ENCODE peak calls at places on chromosomes 5 and 9, in eight cellular contexts. One of them, this sample, is unnamed.
A peak's percentile ranks its signal among the peaks of the same experiment; 100 is the strongest.

GRCh38 chr9:105973811-105974407 is 279.6 kb downstream of the TMEM38B start:
- DNase-seq in H1: no peak
- DNase-seq in fibroblast of lung: no peak
- DNase-seq in brain microvascular endothelial cell: peak; percentile 46
- DNase-seq in astrocyte: peak; percentile 59
- DNase-seq in prostate gland: no peak
- DNase-seq in left ventricle myocardium inferior: no peak
- DNase-seq in K562: no peak
- DNase-seq in this sample: no peak

GRCh38 chr5:2147504-2148311 is 265.0 kb upstream of the IRX4 start:
- DNase-seq in astrocyte: no peak
- DNase-seq in fibroblast of lung: no peak
- DNase-seq in K562: no peak
- DNase-seq in brain microvascular endothelial cell: no peak
- DNase-seq in prostate gland: no peak
- DNase-seq in H1: no peak
- DNase-seq in left ventricle myocardium inferior: no peak
- DNase-seq in this sample: no peak

GRCh38 chr5:14401639-14402038 is 180.0 kb upstream of the OTULINL start:
- DNase-seq in prostate gland: no peak
- DNase-seq in K562: no peak
- DNase-seq in left ventricle myocardium inferior: no peak
- DNase-seq in fibroblast of lung: no peak
- DNase-seq in astrocyte: no peak
- DNase-seq in H1: no peak
- DNase-seq in brain microvascular endothelial cell: no peak
- DNase-seq in this sample: no peak

GRCh38 chr5:61263072-61263471 is 69.0 kb upstream of the ZSWIM6 start:
- DNase-seq in left ventricle myocardium inferior: no peak
- DNase-seq in fibroblast of lung: no peak
- DNase-seq in prostate gland: no peak
- DNase-seq in K562: no peak
- DNase-seq in astrocyte: no peak
- DNase-seq in H1: no peak
- DNase-seq in brain microvascular endothelial cell: no peak
- DNase-seq in this sample: no peak

GRCh38 chr5:178642351-178642909 is 15.6 kb upstream of the CLK4 start:
- DNase-seq in H1: no peak
- DNase-seq in left ventricle myocardium inferior: no peak
- DNase-seq in prostate gland: no peak
- DNase-seq in K562: no peak
- DNase-seq in fibroblast of lung: peak; percentile 68
- DNase-seq in astrocyte: peak; percentile 87
- DNase-seq in brain microvascular endothelial cell: peak; percentile 99
- DNase-seq in this sample: peak; percentile 23

GRCh38 chr9:36488322-36488838 is 84.3 kb upstream of the MELK start:
- DNase-seq in left ventricle myocardium inferior: no peak
- DNase-seq in prostate gland: no peak
- DNase-seq in K562: peak; percentile 16
- DNase-seq in astrocyte: no peak
- DNase-seq in brain microvascular endothelial cell: no peak
- DNase-seq in fibroblast of lung: no peak
- DNase-seq in H1: no peak
- DNase-seq in this sample: no peak

GRCh38 chr5:80190960-80191359 is 64.9 kb downstream of the SERINC5 start:
- DNase-seq in astrocyte: no peak
- DNase-seq in left ventricle myocardium inferior: no peak
- DNase-seq in brain microvascular endothelial cell: no peak
- DNase-seq in H1: no peak
- DNase-seq in fibroblast of lung: no peak
- DNase-seq in K562: no peak
- DNase-seq in prostate gland: no peak
- DNase-seq in this sample: no peak

GRCh38 chr9:116355153-116355827 is 201.7 kb downstream of the PAPPA start:
- DNase-seq in brain microvascular endothelial cell: no peak
- DNase-seq in H1: no peak
- DNase-seq in K562: peak; percentile 18
- DNase-seq in astrocyte: peak; percentile 63
- DNase-seq in prostate gland: peak; percentile 9
- DNase-seq in fibroblast of lung: peak; percentile 49
- DNase-seq in left ventricle myocardium inferior: no peak
- DNase-seq in this sample: no peak

GRCh38 chr9:109098221-109098959 is 21.4 kb downstream of the TMEM245 start:
- DNase-seq in brain microvascular endothelial cell: peak; percentile 61
- DNase-seq in K562: peak; percentile 61
- DNase-seq in astrocyte: peak; percentile 93
- DNase-seq in left ventricle myocardium inferior: no peak
- DNase-seq in H1: no peak
- DNase-seq in prostate gland: peak; percentile 52
- DNase-seq in fibroblast of lung: peak; percentile 70
- DNase-seq in this sample: no peak

GRCh38 chr5:108747111-108748009 is at the start of gene FER:
- DNase-seq in fibroblast of lung: peak; percentile 74
- DNase-seq in H1: no peak
- DNase-seq in K562: peak; percentile 83
- DNase-seq in astrocyte: peak; percentile 96
- DNase-seq in left ventricle myocardium inferior: no peak
- DNase-seq in brain microvascular endothelial cell: peak; percentile 90
- DNase-seq in prostate gland: peak; percentile 29
- DNase-seq in this sample: no peak

GRCh38 chr9:127455299-127455992 is 4.1 kb downstream of the LRSAM1 start:
- DNase-seq in left ventricle myocardium inferior: peak; percentile 44
- DNase-seq in prostate gland: no peak
- DNase-seq in brain microvascular endothelial cell: no peak
- DNase-seq in astrocyte: no peak
- DNase-seq in H1: no peak
- DNase-seq in fibroblast of lung: no peak
- DNase-seq in K562: peak; percentile 53
- DNase-seq in this sample: no peak

GRCh38 chr5:6495433-6496206 is 47.0 kb downstream of the UBE2QL1 start:
- DNase-seq in astrocyte: no peak
- DNase-seq in H1: no peak
- DNase-seq in K562: no peak
- DNase-seq in fibroblast of lung: no peak
- DNase-seq in prostate gland: no peak
- DNase-seq in left ventricle myocardium inferior: no peak
- DNase-seq in brain microvascular endothelial cell: no peak
- DNase-seq in this sample: peak; percentile 18

GRCh38 chr9:96523429-96523828 is 73.5 kb downstream of the HABP4 start:
- DNase-seq in K562: no peak
- DNase-seq in astrocyte: peak; percentile 23
- DNase-seq in brain microvascular endothelial cell: peak; percentile 89
- DNase-seq in left ventricle myocardium inferior: peak; percentile 44
- DNase-seq in H1: no peak
- DNase-seq in prostate gland: no peak
- DNase-seq in fibroblast of lung: no peak
- DNase-seq in this sample: no peak

GRCh38 chr5:87138091-87138819 is 129.4 kb upstream of the RASA1 start:
- DNase-seq in brain microvascular endothelial cell: no peak
- DNase-seq in left ventricle myocardium inferior: no peak
- DNase-seq in H1: no peak
- DNase-seq in fibroblast of lung: no peak
- DNase-seq in prostate gland: no peak
- DNase-seq in astrocyte: no peak
- DNase-seq in K562: no peak
- DNase-seq in this sample: no peak

GRCh38 chr5:407801-408268 is 35.1 kb upstream of the EXOC3 start:
- DNase-seq in prostate gland: no peak
- DNase-seq in astrocyte: no peak
- DNase-seq in brain microvascular endothelial cell: no peak
- DNase-seq in left ventricle myocardium inferior: no peak
- DNase-seq in fibroblast of lung: no peak
- DNase-seq in K562: no peak
- DNase-seq in H1: no peak
- DNase-seq in this sample: no peak

GRCh38 chr5:167049043-167049663 is 1242.3 kb upstream of the WWC1 start:
- DNase-seq in H1: no peak
- DNase-seq in fibroblast of lung: peak; percentile 70
- DNase-seq in brain microvascular endothelial cell: peak; percentile 43
- DNase-seq in left ventricle myocardium inferior: no peak
- DNase-seq in astrocyte: peak; percentile 16
- DNase-seq in K562: peak; percentile 29
- DNase-seq in prostate gland: peak; percentile 13
- DNase-seq in this sample: no peak

GRCh38 chr5:168356592-168356991 is 65.1 kb downstream of the WWC1 start:
- DNase-seq in astrocyte: no peak
- DNase-seq in fibroblast of lung: no peak
- DNase-seq in prostate gland: no peak
- DNase-seq in left ventricle myocardium inferior: no peak
- DNase-seq in H1: no peak
- DNase-seq in brain microvascular endothelial cell: no peak
- DNase-seq in K562: no peak
- DNase-seq in this sample: no peak

GRCh38 chr9:107927276-107927675 is 437.7 kb upstream of the KLF4 start:
- DNase-seq in K562: no peak
- DNase-seq in fibroblast of lung: no peak
- DNase-seq in prostate gland: no peak
- DNase-seq in brain microvascular endothelial cell: no peak
- DNase-seq in H1: no peak
- DNase-seq in left ventricle myocardium inferior: no peak
- DNase-seq in astrocyte: no peak
- DNase-seq in this sample: no peak

GRCh38 chr9:110115341-110115820 is 92.6 kb downstream of the C9orf152 start:
- DNase-seq in brain microvascular endothelial cell: peak; percentile 40
- DNase-seq in fibroblast of lung: peak; percentile 86
- DNase-seq in left ventricle myocardium inferior: peak; percentile 48
- DNase-seq in prostate gland: no peak
- DNase-seq in astrocyte: peak; percentile 57
- DNase-seq in K562: no peak
- DNase-seq in H1: no peak
- DNase-seq in this sample: no peak

GRCh38 chr9:84266087-84266561 is 74.4 kb downstream of the SLC28A3 start:
- DNase-seq in H1: no peak
- DNase-seq in brain microvascular endothelial cell: no peak
- DNase-seq in left ventricle myocardium inferior: no peak
- DNase-seq in K562: no peak
- DNase-seq in prostate gland: no peak
- DNase-seq in astrocyte: no peak
- DNase-seq in fibroblast of lung: no peak
- DNase-seq in this sample: no peak

GRCh38 chr9:103881419-103881818 is 212.7 kb upstream of the SMC2 start:
- DNase-seq in fibroblast of lung: no peak
- DNase-seq in K562: no peak
- DNase-seq in brain microvascular endothelial cell: no peak
- DNase-seq in astrocyte: no peak
- DNase-seq in H1: no peak
- DNase-seq in left ventricle myocardium inferior: no peak
- DNase-seq in prostate gland: no peak
- DNase-seq in this sample: no peak
- TF ChIP-seq CTCF in fibroblast of lung: no peak
- TF ChIP-seq CTCF in K562: no peak
- TF ChIP-seq CTCF in brain microvascular endothelial cell: no peak
- TF ChIP-seq CTCF in astrocyte: no peak
- TF ChIP-seq CTCF in H1: no peak
- TF ChIP-seq CTCF in left ventricle myocardium inferior: no peak
- TF ChIP-seq CTCF in prostate gland: no peak
- TF ChIP-seq CTCF in this sample: no peak

GRCh38 chr5:55597014-55597981 is 62.5 kb upstream of the PLPP1 start:
- DNase-seq in left ventricle myocardium inferior: peak; percentile 55
- DNase-seq in fibroblast of lung: peak; percentile 78
- DNase-seq in astrocyte: peak; percentile 72
- DNase-seq in H1: no peak
- DNase-seq in K562: no peak
- DNase-seq in prostate gland: peak; percentile 55
- DNase-seq in brain microvascular endothelial cell: peak; percentile 36
- DNase-seq in this sample: peak; percentile 67

GRCh38 chr5:55599148-55600050 is 64.6 kb upstream of the PLPP1 start:
- DNase-seq in H1: no peak
- DNase-seq in brain microvascular endothelial cell: no peak
- DNase-seq in prostate gland: no peak
- DNase-seq in K562: no peak
- DNase-seq in fibroblast of lung: no peak
- DNase-seq in astrocyte: no peak
- DNase-seq in left ventricle myocardium inferior: no peak
- DNase-seq in this sample: no peak

GRCh38 chr5:55600536-55601208 is 65.9 kb upstream of the PLPP1 start:
- DNase-seq in left ventricle myocardium inferior: no peak
- DNase-seq in H1: no peak
- DNase-seq in fibroblast of lung: peak; percentile 61
- DNase-seq in astrocyte: peak; percentile 89
- DNase-seq in K562: no peak
- DNase-seq in brain microvascular endothelial cell: peak; percentile 64
- DNase-seq in prostate gland: peak; percentile 59
- DNase-seq in this sample: no peak

GRCh38 chr5:55601209-55601618 is 66.5 kb upstream of the PLPP1 start:
- DNase-seq in astrocyte: peak; percentile 93
- DNase-seq in fibroblast of lung: peak; percentile 97
- DNase-seq in left ventricle myocardium inferior: peak; percentile 80
- DNase-seq in H1: no peak
- DNase-seq in K562: no peak
- DNase-seq in brain microvascular endothelial cell: peak; percentile 81
- DNase-seq in prostate gland: peak; percentile 95
- DNase-seq in this sample: peak; percentile 87

GRCh38 chr5:55600086-55600485 is 65.3 kb upstream of the PLPP1 start:
- DNase-seq in H1: no peak
- DNase-seq in left ventricle myocardium inferior: no peak
- DNase-seq in fibroblast of lung: no peak
- DNase-seq in brain microvascular endothelial cell: no peak
- DNase-seq in prostate gland: no peak
- DNase-seq in astrocyte: no peak
- DNase-seq in K562: no peak
- DNase-seq in this sample: no peak
- H3K4me3 ChIP-seq in H1: no peak overlapping the region
- H3K4me3 ChIP-seq in left ventricle myocardium inferior: peak overlapping the region; percentile 59
- H3K4me3 ChIP-seq in fibroblast of lung: no peak overlapping the region
- H3K4me3 ChIP-seq in brain microvascular endothelial cell: no peak overlapping the region
- H3K4me3 ChIP-seq in prostate gland: peak overlapping the region; percentile 21
- H3K4me3 ChIP-seq in astrocyte: no peak overlapping the region
- H3K4me3 ChIP-seq in K562: no peak overlapping the region
- H3K4me3 ChIP-seq in this sample: no peak overlapping the region

GRCh38 chr9:76459691-76460635 is 981 bp downstream of the GCNT1 start:
- DNase-seq in prostate gland: peak; percentile 51
- DNase-seq in left ventricle myocardium inferior: peak; percentile 24
- DNase-seq in H1: no peak
- DNase-seq in fibroblast of lung: peak; percentile 66
- DNase-seq in K562: peak; percentile 6
- DNase-seq in astrocyte: peak; percentile 62
- DNase-seq in brain microvascular endothelial cell: peak; percentile 55
- DNase-seq in this sample: no peak
- TF ChIP-seq CTCF in prostate gland: peak; percentile 15
- TF ChIP-seq CTCF in left ventricle myocardium inferior: no peak
- TF ChIP-seq CTCF in H1: peak; percentile 22
- TF ChIP-seq CTCF in fibroblast of lung: peak; percentile 42
- TF ChIP-seq CTCF in K562: peak; percentile 26
- TF ChIP-seq CTCF in astrocyte: peak; percentile 38
- TF ChIP-seq CTCF in brain microvascular endothelial cell: peak; percentile 64
- TF ChIP-seq CTCF in this sample: no peak

DNA sequence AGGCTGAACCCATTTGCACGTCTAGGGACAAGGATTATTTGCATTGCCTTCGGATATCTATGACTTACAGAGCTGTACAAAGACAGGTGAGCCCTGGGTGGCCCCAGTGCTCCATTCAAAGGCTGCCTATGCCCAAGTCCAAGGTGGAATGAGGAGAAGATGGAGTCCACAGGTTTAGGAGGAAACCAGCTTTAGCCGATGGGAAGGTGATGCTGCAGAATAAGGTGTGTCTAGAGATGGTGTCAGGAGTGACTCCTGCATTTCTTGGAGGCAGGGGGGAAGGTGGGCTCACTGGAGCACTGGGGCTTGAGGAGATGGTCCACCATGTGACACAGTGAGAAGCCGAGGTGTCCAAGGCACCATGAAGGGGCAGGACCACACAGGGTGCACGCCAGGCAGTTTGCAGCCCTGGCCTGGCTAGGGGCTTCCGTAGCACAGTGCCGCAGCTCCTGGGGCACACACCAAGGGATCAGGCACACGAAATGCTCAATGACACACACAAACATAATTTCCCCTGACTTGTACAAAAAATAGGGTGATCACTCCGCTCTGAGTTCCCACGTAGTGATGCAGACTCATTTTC is 32.1 kb downstream of the SEMA4D start:
- DNase-seq in K562: no peak
- DNase-seq in prostate gland: no peak
- DNase-seq in brain microvascular endothelial cell: no peak
- DNase-seq in astrocyte: no peak
- DNase-seq in fibroblast of lung: no peak
- DNase-seq in left ventricle myocardium inferior: no peak
- DNase-seq in H1: no peak
- DNase-seq in this sample: no peak
- H3K4me3 ChIP-seq in K562: no peak overlapping the region
- H3K4me3 ChIP-seq in prostate gland: no peak overlapping the region
- H3K4me3 ChIP-seq in brain microvascular endothelial cell: no peak overlapping the region
- H3K4me3 ChIP-seq in astrocyte: no peak overlapping the region
- H3K4me3 ChIP-seq in fibroblast of lung: no peak overlapping the region
- H3K4me3 ChIP-seq in left ventricle myocardium inferior: no peak overlapping the region
- H3K4me3 ChIP-seq in H1: no peak overlapping the region
- H3K4me3 ChIP-seq in this sample: no peak overlapping the region